ENCODE peak calls at places on chromosomes 12 and 14, in eight cellular contexts. I is right lobe of liver, A is suprapubic skin, U is H1, W is A549, K is ovary, J is prostate gland, Y is body of pancreas. H is an unnamed sample.

GRCh38 chr14:94048676-94049624 is 22.8 kb downstream of the OTUB2 start:
- DNase-seq in I (no peak), A (peak; percentile 48), U (no peak), W (no peak), K (no peak), J (no peak), Y (no peak), H (no peak)

GRCh38 chr14:96660135-96660534 is 137.0 kb upstream of the VRK1 start:
- DNase-seq in I (no peak), A (no peak), U (no peak), W (no peak), K (no peak), J (no peak), Y (no peak), H (no peak)

GRCh38 chr14:105137481-105138020 is 31.0 kb downstream of the JAG2 start:
- DNase-seq in I (peak; percentile 35), A (peak; percentile 70), U (peak; percentile 46), W (no peak), K (no peak), J (no peak), Y (no peak), H (no peak)

GRCh38 chr12:2325501-2325900 is 272.7 kb downstream of the CACNA1C start:
- DNase-seq in I (no peak), A (peak; percentile 37), U (no peak), W (no peak), K (no peak), J (no peak), Y (no peak), H (no peak)

GRCh38 chr14:100778078-100778927 is 47.6 kb upstream of the MEG3 start:
- DNase-seq in I (no peak), A (peak; percentile 45), U (no peak), W (no peak), K (no peak), J (no peak), Y (no peak), H (no peak)

GRCh38 chr12:71504471-71504852 is 64.9 kb downstream of the LGR5 start:
- DNase-seq in I (no peak), A (no peak), U (no peak), W (no peak), K (no peak), J (no peak), Y (no peak), H (no peak)

GRCh38 chr12:103807561-103808238 is 33.3 kb downstream of the NT5DC3 start:
- DNase-seq in I (no peak), A (no peak), U (no peak), W (no peak), K (no peak), J (no peak), Y (no peak), H (no peak)

GRCh38 chr14:44428239-44428924 is 78.7 kb downstream of the FSCB start:
- DNase-seq in I (no peak), A (no peak), U (no peak), W (no peak), K (no peak), J (no peak), Y (no peak), H (no peak)

GRCh38 chr14:96297000-96297399 is 41.0 kb downstream of the BDKRB1 start:
- DNase-seq in I (no peak), A (no peak), U (no peak), W (peak; percentile 37), K (no peak), J (no peak), Y (no peak), H (no peak)

GRCh38 chr14:22814945-22815713 is at the start of gene SLC7A7:
- DNase-seq in I (no peak), A (no peak), U (no peak), W (peak; percentile 62), K (no peak), J (no peak), Y (no peak), H (no peak)

GRCh38 chr12:128008341-128008740 is 258.6 kb upstream of the TMEM132C start:
- DNase-seq in I (no peak), A (no peak), U (no peak), W (no peak), K (no peak), J (no peak), Y (no peak), H (no peak)

GRCh38 chr14:20278414-20278813 is 27.3 kb downstream of the TTC5 start:
- DNase-seq in I (no peak), A (no peak), U (no peak), W (no peak), K (peak; percentile 31), J (no peak), Y (peak; percentile 17), H (no peak)

GRCh38 chr14:24274101-24274543 is 2.7 kb upstream of the RABGGTA start:
- DNase-seq in I (no peak), A (no peak), U (no peak), W (no peak), K (no peak), J (no peak), Y (peak; percentile 77), H (no peak)
- TF ChIP-seq POLR2A in I (no peak), A (no peak), U (no peak), W (no peak), K (no peak), J (peak; percentile 31), Y (no peak), H (no peak)

GRCh38 chr12:79255326-79255725 is 390.8 kb downstream of the SYT1 start:
- DNase-seq in I (no peak), A (no peak), U (no peak), W (no peak), K (no peak), J (no peak), Y (no peak), H (no peak)

GRCh38 chr12:79262938-79263337 is 398.4 kb downstream of the SYT1 start:
- DNase-seq in I (no peak), A (no peak), U (no peak), W (no peak), K (no peak), J (no peak), Y (no peak), H (no peak)

GRCh38 chr12:79266511-79267129 is 402.0 kb downstream of the SYT1 start:
- DNase-seq in I (no peak), A (no peak), U (no peak), W (no peak), K (no peak), J (no peak), Y (no peak), H (no peak)

DNA sequence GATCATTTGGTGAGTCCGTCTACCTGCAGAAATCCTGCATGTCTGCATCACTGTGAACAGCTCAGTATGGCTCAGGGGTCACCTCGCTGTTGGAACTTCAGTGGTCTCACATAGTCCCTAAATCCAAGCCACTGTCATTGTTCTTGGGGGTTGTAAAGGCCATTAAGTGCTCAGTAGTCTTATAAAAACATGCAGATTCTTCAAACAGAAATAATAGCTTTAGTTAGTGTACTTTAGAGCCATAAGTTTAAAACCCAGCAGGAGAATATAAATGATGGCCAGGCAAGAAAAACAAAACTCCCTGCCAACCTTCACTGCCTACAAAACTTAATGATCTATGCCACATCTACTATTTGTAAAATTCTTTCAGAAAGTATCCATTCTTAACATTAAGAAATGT is 396.3 kb downstream of the SYT1 start:
- DNase-seq in I (no peak), A (no peak), U (no peak), W (no peak), K (no peak), J (no peak), Y (no peak), H (no peak)
- H3K4me3 ChIP-seq in I (no peak overlapping the region), A (no peak overlapping the region), U (no peak overlapping the region), W (no peak overlapping the region), K (no peak overlapping the region), J (no peak overlapping the region), Y (no peak overlapping the region), H (no peak overlapping the region)

GRCh38 chr14:73027984-73028383 is 1.1 kb upstream of the ZFYVE1 start:
- DNase-seq in I (no peak), A (no peak), U (no peak), W (no peak), K (no peak), J (no peak), Y (no peak), H (no peak)

GRCh38 chr14:73025544-73025943 is 1.4 kb downstream of the ZFYVE1 start:
- DNase-seq in I (no peak), A (no peak), U (no peak), W (peak; percentile 31), K (no peak), J (no peak), Y (no peak), H (no peak)

GRCh38 chr14:73026243-73026844 is 562 bp downstream of the ZFYVE1 start:
- DNase-seq in I (no peak), A (no peak), U (no peak), W (no peak), K (peak; percentile 58), J (no peak), Y (no peak), H (no peak)

GRCh38 chr14:73027546-73027945 is 640 bp upstream of the ZFYVE1 start:
- DNase-seq in I (no peak), A (no peak), U (no peak), W (no peak), K (no peak), J (no peak), Y (no peak), H (no peak)

DNA sequence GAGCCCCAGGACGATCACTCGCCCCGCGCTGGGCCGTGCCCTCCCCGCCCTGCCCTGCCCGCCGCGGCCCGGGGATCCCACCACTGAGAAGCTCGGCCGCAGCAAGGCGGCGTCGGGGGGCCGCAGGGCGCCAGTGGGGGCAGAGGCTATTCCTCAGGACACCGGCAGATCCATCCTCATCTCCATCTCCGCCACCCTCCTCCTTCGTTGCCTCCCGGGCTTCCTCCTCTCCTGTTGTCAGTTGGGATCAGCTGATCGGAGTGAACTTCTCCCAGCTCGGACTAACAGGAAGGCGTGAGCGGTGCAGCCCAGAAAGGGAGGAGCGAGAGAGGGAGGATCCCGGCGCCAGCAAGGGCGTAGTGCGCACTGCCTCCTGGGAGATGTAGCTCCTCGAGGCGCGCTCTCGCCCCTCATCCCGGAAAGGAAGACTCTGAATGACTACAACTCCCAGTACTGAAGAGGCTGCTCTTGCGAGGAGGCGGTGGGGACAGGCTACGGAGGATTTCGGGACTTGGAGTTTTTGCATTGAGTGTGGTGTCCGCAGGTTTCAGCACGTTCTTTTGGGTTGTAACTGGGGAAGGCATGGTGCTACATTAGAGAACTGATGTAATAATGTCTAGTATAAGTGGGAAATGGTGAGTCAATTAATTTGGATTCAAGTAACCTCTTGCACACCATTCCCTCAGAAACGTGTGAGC is at the start of gene ZFYVE1:
- DNase-seq in I (peak; percentile 99), A (peak; percentile 98), U (peak; percentile 89), W (peak; percentile 98), K (peak; percentile 92), J (peak; percentile 98), Y (peak; percentile 96), H (peak; percentile 79)
- TF ChIP-seq POLR2A in I (peak; percentile 74), A (no peak), U (no peak), W (peak; percentile 61), K (peak; percentile 39), J (peak; percentile 80), Y (peak; percentile 81), H (peak; percentile 82)

GRCh38 chr14:91611528-91611927 is 101.4 kb upstream of the PPP4R3A start:
- DNase-seq in I (no peak), A (no peak), U (no peak), W (no peak), K (no peak), J (no peak), Y (no peak), H (no peak)

GRCh38 chr14:91613459-91614145 is 103.5 kb upstream of the PPP4R3A start:
- DNase-seq in I (no peak), A (no peak), U (no peak), W (no peak), K (no peak), J (no peak), Y (no peak), H (no peak)

GRCh38 chr14:91609183-91609582 is 99.1 kb upstream of the PPP4R3A start:
- DNase-seq in I (no peak), A (no peak), U (no peak), W (no peak), K (no peak), J (no peak), Y (no peak), H (no peak)

GRCh38 chr14:91614187-91614586 is 104.1 kb upstream of the PPP4R3A start:
- DNase-seq in I (no peak), A (no peak), U (no peak), W (peak; percentile 21), K (no peak), J (no peak), Y (no peak), H (no peak)
- H3K4me3 ChIP-seq in I (no peak overlapping the region), A (no peak overlapping the region), U (no peak overlapping the region), W (no peak overlapping the region), K (no peak overlapping the region), J (no peak overlapping the region), Y (no peak overlapping the region), H (no peak overlapping the region)